ENCODE peak calls at places on chromosomes 5 and 9, in four cellular contexts. O is activated CD8-positive, alpha-beta memory T cell treated with anti-CD3 and anti-CD28 coated beads for 48 hours; G is aorta; F is DMS 273 treated with DMSO at 0.1 percent for 48 hours. T is an unnamed sample.

GRCh38 chr5:90932052-90932699 is 373.6 kb downstream of the ADGRV1 start:
- DNase-seq in G (no peak), O (no peak), F (peak), T (peak)

GRCh38 chr9:88809836-88810235 is 181.4 kb upstream of the S1PR3 start:
- DNase-seq in O (no peak), G (no peak), F (no peak), T (no peak)

GRCh38 chr5:150780180-150780692 is 1.7 kb downstream of the SMIM3 start:
- DNase-seq in G (no peak), F (no peak), O (no peak), T (no peak)

GRCh38 chr9:4828776-4829175 is 36.0 kb downstream of the RCL1 start:
- DNase-seq in G (no peak), O (no peak), F (no peak), T (no peak)

GRCh38 chr9:127778280-127779135 is at the start of gene SH2D3C:
- DNase-seq in F (no peak), G (no peak), O (no peak), T (no peak)

GRCh38 chr9:120534266-120534665 is 45.7 kb downstream of the CDK5RAP2 start:
- DNase-seq in O (no peak), G (no peak), F (no peak), T (no peak)

GRCh38 chr5:32170303-32171170 is 3.6 kb downstream of the GOLPH3 start:
- DNase-seq in O (no peak), F (peak), G (no peak), T (no peak)

GRCh38 chr9:95078934-95079333 is 238.6 kb downstream of the FANCC start:
- DNase-seq in G (peak), F (no peak), O (no peak), T (no peak)

GRCh38 chr9:34431661-34432060 is 26.7 kb downstream of the FAM219A start:
- DNase-seq in O (no peak), F (peak), G (no peak), T (no peak)

GRCh38 chr5:169695919-169696490 is 58.9 kb downstream of the DOCK2 start:
- DNase-seq in O (no peak), F (no peak), G (no peak), T (no peak)

GRCh38 chr5:53037141-53037859 is 48.1 kb downstream of the ITGA2 start:
- DNase-seq in G (no peak), F (no peak), O (no peak), T (no peak)

GRCh38 chr5:110544603-110545002 is 181.9 kb downstream of the TMEM232 start:
- DNase-seq in G (no peak), F (no peak), O (no peak), T (no peak)

GRCh38 chr9:120210301-120210700 is 369.7 kb downstream of the CDK5RAP2 start:
- DNase-seq in G (no peak), F (no peak), O (no peak), T (no peak)

T was measured in endothelial cell.